ENCODE peak calls at places on chromosomes 3 and 15, in eight cellular contexts. One of them, this sample, is unnamed.

GRCh38 chr15:22808761-22809280 is 22.4 kb downstream of the NIPA1 start:
- DNase-seq in progenitor cell of endocrine pancreas: no peak
- DNase-seq in HT1080: no peak
- DNase-seq in esophagus muscularis mucosa: no peak
- DNase-seq in stimulated activated CD4-positive, alpha-beta T cell treated with anti-CD3 and anti-CD28 coated beads, Interleukin-4, amount 100 ng/mL, for 1 hour: no peak
- DNase-seq in left ventricle myocardium superior: no peak
- DNase-seq in sigmoid colon: no peak
- DNase-seq in LHCN-M2: no peak
- DNase-seq in this sample: no peak

GRCh38 chr15:70837476-70837875 is 16.5 kb downstream of the LARP6 start:
- DNase-seq in progenitor cell of endocrine pancreas: no peak
- DNase-seq in left ventricle myocardium superior: no peak
- DNase-seq in HT1080: no peak
- DNase-seq in stimulated activated CD4-positive, alpha-beta T cell treated with anti-CD3 and anti-CD28 coated beads, Interleukin-4, amount 100 ng/mL, for 1 hour: no peak
- DNase-seq in sigmoid colon: no peak
- DNase-seq in esophagus muscularis mucosa: peak
- DNase-seq in LHCN-M2: no peak
- DNase-seq in this sample: no peak

GRCh38 chr3:122774564-122774963 is 19.1 kb downstream of the HSPBAP1 start:
- DNase-seq in HT1080: peak
- DNase-seq in esophagus muscularis mucosa: no peak
- DNase-seq in sigmoid colon: no peak
- DNase-seq in LHCN-M2: peak
- DNase-seq in stimulated activated CD4-positive, alpha-beta T cell treated with anti-CD3 and anti-CD28 coated beads, Interleukin-4, amount 100 ng/mL, for 1 hour: no peak
- DNase-seq in left ventricle myocardium superior: no peak
- DNase-seq in progenitor cell of endocrine pancreas: no peak
- DNase-seq in this sample: no peak

GRCh38 chr15:90845201-90845949 is 23.0 kb upstream of the FURIN start:
- DNase-seq in stimulated activated CD4-positive, alpha-beta T cell treated with anti-CD3 and anti-CD28 coated beads, Interleukin-4, amount 100 ng/mL, for 1 hour: no peak
- DNase-seq in HT1080: peak
- DNase-seq in progenitor cell of endocrine pancreas: no peak
- DNase-seq in sigmoid colon: no peak
- DNase-seq in esophagus muscularis mucosa: no peak
- DNase-seq in LHCN-M2: peak
- DNase-seq in left ventricle myocardium superior: no peak
- DNase-seq in this sample: peak

GRCh38 chr3:135047061-135047460 is 252.0 kb downstream of the EPHB1 start:
- DNase-seq in sigmoid colon: no peak
- DNase-seq in LHCN-M2: no peak
- DNase-seq in left ventricle myocardium superior: no peak
- DNase-seq in esophagus muscularis mucosa: no peak
- DNase-seq in HT1080: no peak
- DNase-seq in progenitor cell of endocrine pancreas: no peak
- DNase-seq in stimulated activated CD4-positive, alpha-beta T cell treated with anti-CD3 and anti-CD28 coated beads, Interleukin-4, amount 100 ng/mL, for 1 hour: no peak
- DNase-seq in this sample: no peak

GRCh38 chr3:71684752-71685151 is 40.5 kb downstream of the EIF4E3 start:
- DNase-seq in sigmoid colon: peak
- DNase-seq in stimulated activated CD4-positive, alpha-beta T cell treated with anti-CD3 and anti-CD28 coated beads, Interleukin-4, amount 100 ng/mL, for 1 hour: no peak
- DNase-seq in left ventricle myocardium superior: no peak
- DNase-seq in esophagus muscularis mucosa: no peak
- DNase-seq in HT1080: peak
- DNase-seq in LHCN-M2: peak
- DNase-seq in progenitor cell of endocrine pancreas: no peak
- DNase-seq in this sample: no peak

GRCh38 chr3:14507757-14508504 is 32.2 kb downstream of the GRIP2 start:
- DNase-seq in stimulated activated CD4-positive, alpha-beta T cell treated with anti-CD3 and anti-CD28 coated beads, Interleukin-4, amount 100 ng/mL, for 1 hour: no peak
- DNase-seq in esophagus muscularis mucosa: no peak
- DNase-seq in HT1080: no peak
- DNase-seq in progenitor cell of endocrine pancreas: no peak
- DNase-seq in LHCN-M2: no peak
- DNase-seq in sigmoid colon: no peak
- DNase-seq in left ventricle myocardium superior: no peak
- DNase-seq in this sample: no peak

GRCh38 chr3:141179983-141180382 is 51.6 kb upstream of the PXYLP1 start:
- DNase-seq in esophagus muscularis mucosa: no peak
- DNase-seq in stimulated activated CD4-positive, alpha-beta T cell treated with anti-CD3 and anti-CD28 coated beads, Interleukin-4, amount 100 ng/mL, for 1 hour: no peak
- DNase-seq in LHCN-M2: no peak
- DNase-seq in left ventricle myocardium superior: no peak
- DNase-seq in HT1080: no peak
- DNase-seq in progenitor cell of endocrine pancreas: no peak
- DNase-seq in sigmoid colon: no peak
- DNase-seq in this sample: no peak

GRCh38 chr3:172104471-172105072 is 65.2 kb downstream of the FNDC3B start:
- DNase-seq in HT1080: no peak
- DNase-seq in LHCN-M2: peak
- DNase-seq in stimulated activated CD4-positive, alpha-beta T cell treated with anti-CD3 and anti-CD28 coated beads, Interleukin-4, amount 100 ng/mL, for 1 hour: no peak
- DNase-seq in progenitor cell of endocrine pancreas: no peak
- DNase-seq in left ventricle myocardium superior: no peak
- DNase-seq in esophagus muscularis mucosa: no peak
- DNase-seq in sigmoid colon: no peak
- DNase-seq in this sample: no peak

GRCh38 chr15:77023576-77024272 is 28.8 kb downstream of the PSTPIP1 start:
- DNase-seq in esophagus muscularis mucosa: no peak
- DNase-seq in HT1080: peak
- DNase-seq in left ventricle myocardium superior: peak
- DNase-seq in sigmoid colon: no peak
- DNase-seq in stimulated activated CD4-positive, alpha-beta T cell treated with anti-CD3 and anti-CD28 coated beads, Interleukin-4, amount 100 ng/mL, for 1 hour: peak
- DNase-seq in progenitor cell of endocrine pancreas: no peak
- DNase-seq in LHCN-M2: no peak
- DNase-seq in this sample: peak

GRCh38 chr15:59847925-59848415 is 156.1 kb upstream of the FOXB1 start:
- DNase-seq in sigmoid colon: no peak
- DNase-seq in stimulated activated CD4-positive, alpha-beta T cell treated with anti-CD3 and anti-CD28 coated beads, Interleukin-4, amount 100 ng/mL, for 1 hour: no peak
- DNase-seq in HT1080: no peak
- DNase-seq in LHCN-M2: no peak
- DNase-seq in progenitor cell of endocrine pancreas: no peak
- DNase-seq in esophagus muscularis mucosa: peak
- DNase-seq in left ventricle myocardium superior: no peak
- DNase-seq in this sample: no peak

GRCh38 chr3:120022729-120023128 is 71.5 kb downstream of the GSK3B start:
- DNase-seq in sigmoid colon: no peak
- DNase-seq in HT1080: peak
- DNase-seq in LHCN-M2: no peak
- DNase-seq in progenitor cell of endocrine pancreas: no peak
- DNase-seq in stimulated activated CD4-positive, alpha-beta T cell treated with anti-CD3 and anti-CD28 coated beads, Interleukin-4, amount 100 ng/mL, for 1 hour: no peak
- DNase-seq in esophagus muscularis mucosa: no peak
- DNase-seq in left ventricle myocardium superior: no peak
- DNase-seq in this sample: no peak

GRCh38 chr3:58793052-58793451 is 126.5 kb upstream of the FAM3D start:
- DNase-seq in LHCN-M2: no peak
- DNase-seq in HT1080: no peak
- DNase-seq in left ventricle myocardium superior: no peak
- DNase-seq in stimulated activated CD4-positive, alpha-beta T cell treated with anti-CD3 and anti-CD28 coated beads, Interleukin-4, amount 100 ng/mL, for 1 hour: no peak
- DNase-seq in esophagus muscularis mucosa: no peak
- DNase-seq in sigmoid colon: no peak
- DNase-seq in progenitor cell of endocrine pancreas: no peak
- DNase-seq in this sample: no peak

GRCh38 chr15:94317211-94317610 is 85.8 kb downstream of the MCTP2 start:
- DNase-seq in HT1080: no peak
- DNase-seq in progenitor cell of endocrine pancreas: no peak
- DNase-seq in LHCN-M2: no peak
- DNase-seq in left ventricle myocardium superior: no peak
- DNase-seq in stimulated activated CD4-positive, alpha-beta T cell treated with anti-CD3 and anti-CD28 coated beads, Interleukin-4, amount 100 ng/mL, for 1 hour: no peak
- DNase-seq in sigmoid colon: no peak
- DNase-seq in esophagus muscularis mucosa: no peak
- DNase-seq in this sample: no peak

GRCh38 chr15:34584321-34584668 is 844 bp upstream of the GOLGA8B start:
- DNase-seq in progenitor cell of endocrine pancreas: no peak
- DNase-seq in stimulated activated CD4-positive, alpha-beta T cell treated with anti-CD3 and anti-CD28 coated beads, Interleukin-4, amount 100 ng/mL, for 1 hour: no peak
- DNase-seq in esophagus muscularis mucosa: no peak
- DNase-seq in LHCN-M2: no peak
- DNase-seq in left ventricle myocardium superior: no peak
- DNase-seq in HT1080: no peak
- DNase-seq in sigmoid colon: no peak
- DNase-seq in this sample: no peak

GRCh38 chr3:195001961-195002861 is 268.7 kb downstream of the XXYLT1 start:
- DNase-seq in HT1080: peak
- DNase-seq in stimulated activated CD4-positive, alpha-beta T cell treated with anti-CD3 and anti-CD28 coated beads, Interleukin-4, amount 100 ng/mL, for 1 hour: peak
- DNase-seq in esophagus muscularis mucosa: no peak
- DNase-seq in progenitor cell of endocrine pancreas: no peak
- DNase-seq in sigmoid colon: no peak
- DNase-seq in left ventricle myocardium superior: peak
- DNase-seq in LHCN-M2: peak
- DNase-seq in this sample: peak

GRCh38 chr15:76829939-76830338 is 75.2 kb downstream of the SCAPER start:
- DNase-seq in left ventricle myocardium superior: no peak
- DNase-seq in progenitor cell of endocrine pancreas: no peak
- DNase-seq in HT1080: no peak
- DNase-seq in stimulated activated CD4-positive, alpha-beta T cell treated with anti-CD3 and anti-CD28 coated beads, Interleukin-4, amount 100 ng/mL, for 1 hour: no peak
- DNase-seq in LHCN-M2: no peak
- DNase-seq in esophagus muscularis mucosa: no peak
- DNase-seq in sigmoid colon: no peak
- DNase-seq in this sample: no peak

GRCh38 chr15:88256261-88257230 is at the start of gene NTRK3:
- DNase-seq in stimulated activated CD4-positive, alpha-beta T cell treated with anti-CD3 and anti-CD28 coated beads, Interleukin-4, amount 100 ng/mL, for 1 hour: no peak
- DNase-seq in left ventricle myocardium superior: no peak
- DNase-seq in esophagus muscularis mucosa: no peak
- DNase-seq in sigmoid colon: no peak
- DNase-seq in progenitor cell of endocrine pancreas: no peak
- DNase-seq in HT1080: no peak
- DNase-seq in LHCN-M2: no peak
- DNase-seq in this sample: peak

GRCh38 chr3:197363553-197364409 is 65.4 kb upstream of the DLG1 start:
- DNase-seq in left ventricle myocardium superior: no peak
- DNase-seq in HT1080: peak
- DNase-seq in sigmoid colon: peak
- DNase-seq in LHCN-M2: no peak
- DNase-seq in stimulated activated CD4-positive, alpha-beta T cell treated with anti-CD3 and anti-CD28 coated beads, Interleukin-4, amount 100 ng/mL, for 1 hour: no peak
- DNase-seq in progenitor cell of endocrine pancreas: no peak
- DNase-seq in esophagus muscularis mucosa: no peak
- DNase-seq in this sample: no peak

GRCh38 chr3:58043933-58044332 is 35.7 kb downstream of the FLNB start:
- DNase-seq in progenitor cell of endocrine pancreas: no peak
- DNase-seq in left ventricle myocardium superior: no peak
- DNase-seq in esophagus muscularis mucosa: no peak
- DNase-seq in sigmoid colon: no peak
- DNase-seq in LHCN-M2: no peak
- DNase-seq in HT1080: no peak
- DNase-seq in stimulated activated CD4-positive, alpha-beta T cell treated with anti-CD3 and anti-CD28 coated beads, Interleukin-4, amount 100 ng/mL, for 1 hour: no peak
- DNase-seq in this sample: no peak

GRCh38 chr3:133548090-133548489 is 25.4 kb upstream of the CDV3 start:
- DNase-seq in left ventricle myocardium superior: no peak
- DNase-seq in stimulated activated CD4-positive, alpha-beta T cell treated with anti-CD3 and anti-CD28 coated beads, Interleukin-4, amount 100 ng/mL, for 1 hour: no peak
- DNase-seq in HT1080: no peak
- DNase-seq in sigmoid colon: no peak
- DNase-seq in LHCN-M2: peak
- DNase-seq in progenitor cell of endocrine pancreas: no peak
- DNase-seq in esophagus muscularis mucosa: no peak
- DNase-seq in this sample: no peak

GRCh38 chr3:156769661-156770654 is 56.2 kb upstream of the LEKR1 start:
- DNase-seq in progenitor cell of endocrine pancreas: no peak
- DNase-seq in HT1080: no peak
- DNase-seq in LHCN-M2: no peak
- DNase-seq in left ventricle myocardium superior: no peak
- DNase-seq in stimulated activated CD4-positive, alpha-beta T cell treated with anti-CD3 and anti-CD28 coated beads, Interleukin-4, amount 100 ng/mL, for 1 hour: no peak
- DNase-seq in sigmoid colon: no peak
- DNase-seq in esophagus muscularis mucosa: no peak
- DNase-seq in this sample: no peak

GRCh38 chr3:73508330-73508954 is 116.3 kb downstream of the PDZRN3 start:
- DNase-seq in progenitor cell of endocrine pancreas: no peak
- DNase-seq in left ventricle myocardium superior: no peak
- DNase-seq in esophagus muscularis mucosa: peak
- DNase-seq in sigmoid colon: no peak
- DNase-seq in HT1080: peak
- DNase-seq in LHCN-M2: peak
- DNase-seq in stimulated activated CD4-positive, alpha-beta T cell treated with anti-CD3 and anti-CD28 coated beads, Interleukin-4, amount 100 ng/mL, for 1 hour: peak
- DNase-seq in this sample: peak